ENCODE peak calls at places on chromosome 3, in nine cellular contexts. One of them, this sample, is unnamed.

GRCh38 chr3:147356909-147357733 is 49.2 kb downstream of the ZIC4 start:
- DNase-seq in epithelial cell of esophagus: no peak
- DNase-seq in mesothelial cell of epicardium: no peak
- DNase-seq in neural progenitor cell: peak; percentile 88
- DNase-seq in esophagus squamous epithelium: no peak
- DNase-seq in uterus: no peak
- DNase-seq in RWPE2: no peak
- DNase-seq in fibroblast of lung: no peak
- DNase-seq in ovary: no peak
- DNase-seq in this sample: peak; percentile 55

GRCh38 chr3:78634316-78634715 is 1133.5 kb downstream of the ROBO1 start:
- DNase-seq in epithelial cell of esophagus: no peak
- DNase-seq in mesothelial cell of epicardium: no peak
- DNase-seq in neural progenitor cell: no peak
- DNase-seq in esophagus squamous epithelium: no peak
- DNase-seq in uterus: no peak
- DNase-seq in RWPE2: no peak
- DNase-seq in fibroblast of lung: no peak
- DNase-seq in ovary: no peak
- DNase-seq in this sample: no peak

GRCh38 chr3:146177986-146178385 is 17.0 kb upstream of the PLOD2 start:
- DNase-seq in epithelial cell of esophagus: no peak
- DNase-seq in mesothelial cell of epicardium: no peak
- DNase-seq in neural progenitor cell: no peak
- DNase-seq in esophagus squamous epithelium: no peak
- DNase-seq in uterus: no peak
- DNase-seq in RWPE2: no peak
- DNase-seq in fibroblast of lung: no peak
- DNase-seq in ovary: no peak
- DNase-seq in this sample: no peak

GRCh38 chr3:8558645-8559044 is 57.0 kb downstream of the LMCD1 start:
- DNase-seq in epithelial cell of esophagus: no peak
- DNase-seq in mesothelial cell of epicardium: no peak
- DNase-seq in neural progenitor cell: no peak
- DNase-seq in esophagus squamous epithelium: no peak
- DNase-seq in uterus: no peak
- DNase-seq in RWPE2: no peak
- DNase-seq in fibroblast of lung: no peak
- DNase-seq in ovary: no peak
- DNase-seq in this sample: no peak

GRCh38 chr3:101010316-101010715 is 17.1 kb upstream of the ABI3BP start:
- DNase-seq in epithelial cell of esophagus: peak; percentile 60
- DNase-seq in mesothelial cell of epicardium: no peak
- DNase-seq in neural progenitor cell: no peak
- DNase-seq in esophagus squamous epithelium: no peak
- DNase-seq in uterus: no peak
- DNase-seq in RWPE2: no peak
- DNase-seq in fibroblast of lung: no peak
- DNase-seq in ovary: no peak
- DNase-seq in this sample: no peak

GRCh38 chr3:51371943-51372557 is 13.0 kb upstream of the MANF start:
- DNase-seq in epithelial cell of esophagus: peak; percentile 78
- DNase-seq in mesothelial cell of epicardium: no peak
- DNase-seq in neural progenitor cell: peak; percentile 88
- DNase-seq in esophagus squamous epithelium: no peak
- DNase-seq in uterus: no peak
- DNase-seq in RWPE2: peak; percentile 18
- DNase-seq in fibroblast of lung: peak; percentile 87
- DNase-seq in ovary: peak; percentile 24
- DNase-seq in this sample: peak; percentile 69

GRCh38 chr3:43770426-43771103 is 79.8 kb downstream of the ABHD5 start:
- DNase-seq in epithelial cell of esophagus: peak; percentile 24
- DNase-seq in mesothelial cell of epicardium: no peak
- DNase-seq in neural progenitor cell: no peak
- DNase-seq in esophagus squamous epithelium: no peak
- DNase-seq in uterus: peak; percentile 73
- DNase-seq in RWPE2: no peak
- DNase-seq in fibroblast of lung: no peak
- DNase-seq in ovary: peak; percentile 56
- DNase-seq in this sample: no peak

GRCh38 chr3:30639937-30640336 is 33.5 kb downstream of the TGFBR2 start:
- DNase-seq in epithelial cell of esophagus: no peak
- DNase-seq in mesothelial cell of epicardium: no peak
- DNase-seq in neural progenitor cell: no peak
- DNase-seq in esophagus squamous epithelium: no peak
- DNase-seq in uterus: no peak
- DNase-seq in RWPE2: no peak
- DNase-seq in fibroblast of lung: no peak
- DNase-seq in ovary: no peak
- DNase-seq in this sample: no peak

GRCh38 chr3:179744667-179745066 is 91.8 kb downstream of the USP13 start:
- DNase-seq in epithelial cell of esophagus: no peak
- DNase-seq in mesothelial cell of epicardium: no peak
- DNase-seq in neural progenitor cell: no peak
- DNase-seq in esophagus squamous epithelium: no peak
- DNase-seq in uterus: no peak
- DNase-seq in RWPE2: no peak
- DNase-seq in fibroblast of lung: no peak
- DNase-seq in ovary: no peak
- DNase-seq in this sample: no peak

GRCh38 chr3:124582196-124582595 is 148.1 kb upstream of the UMPS start:
- DNase-seq in epithelial cell of esophagus: no peak
- DNase-seq in mesothelial cell of epicardium: no peak
- DNase-seq in neural progenitor cell: no peak
- DNase-seq in esophagus squamous epithelium: no peak
- DNase-seq in uterus: no peak
- DNase-seq in RWPE2: no peak
- DNase-seq in fibroblast of lung: no peak
- DNase-seq in ovary: no peak
- DNase-seq in this sample: no peak

GRCh38 chr3:140629351-140630137 is 48.3 kb upstream of the TRIM42 start:
- DNase-seq in epithelial cell of esophagus: peak; percentile 92
- DNase-seq in mesothelial cell of epicardium: no peak
- DNase-seq in neural progenitor cell: no peak
- DNase-seq in esophagus squamous epithelium: no peak
- DNase-seq in uterus: no peak
- DNase-seq in RWPE2: no peak
- DNase-seq in fibroblast of lung: peak; percentile 87
- DNase-seq in ovary: no peak
- DNase-seq in this sample: no peak

GRCh38 chr3:172138031-172138538 is 98.7 kb downstream of the FNDC3B start:
- DNase-seq in epithelial cell of esophagus: peak; percentile 52
- DNase-seq in mesothelial cell of epicardium: no peak
- DNase-seq in neural progenitor cell: no peak
- DNase-seq in esophagus squamous epithelium: no peak
- DNase-seq in uterus: no peak
- DNase-seq in RWPE2: no peak
- DNase-seq in fibroblast of lung: no peak
- DNase-seq in ovary: no peak
- DNase-seq in this sample: no peak

GRCh38 chr3:144105542-144105941 is 133.9 kb downstream of the DIPK2A start:
- DNase-seq in epithelial cell of esophagus: no peak
- DNase-seq in mesothelial cell of epicardium: no peak
- DNase-seq in neural progenitor cell: no peak
- DNase-seq in esophagus squamous epithelium: no peak
- DNase-seq in uterus: no peak
- DNase-seq in RWPE2: no peak
- DNase-seq in fibroblast of lung: no peak
- DNase-seq in ovary: no peak
- DNase-seq in this sample: no peak

GRCh38 chr3:57758686-57759085 is 2.6 kb downstream of the SLMAP start:
- DNase-seq in epithelial cell of esophagus: no peak
- DNase-seq in mesothelial cell of epicardium: no peak
- DNase-seq in neural progenitor cell: no peak
- DNase-seq in esophagus squamous epithelium: no peak
- DNase-seq in uterus: no peak
- DNase-seq in RWPE2: no peak
- DNase-seq in fibroblast of lung: peak; percentile 26
- DNase-seq in ovary: no peak
- DNase-seq in this sample: no peak

GRCh38 chr3:184016820-184017671 is 638 bp downstream of the ABCC5 start:
- DNase-seq in epithelial cell of esophagus: peak; percentile 66
- DNase-seq in mesothelial cell of epicardium: peak; percentile 73
- DNase-seq in neural progenitor cell: peak; percentile 78
- DNase-seq in esophagus squamous epithelium: no peak
- DNase-seq in uterus: peak; percentile 45
- DNase-seq in RWPE2: no peak
- DNase-seq in fibroblast of lung: peak; percentile 47
- DNase-seq in ovary: peak; percentile 54
- DNase-seq in this sample: peak; percentile 39

GRCh38 chr3:127213381-127213918 is 20.5 kb downstream of the PRR23E start:
- DNase-seq in epithelial cell of esophagus: no peak
- DNase-seq in mesothelial cell of epicardium: no peak
- DNase-seq in neural progenitor cell: no peak
- DNase-seq in esophagus squamous epithelium: no peak
- DNase-seq in uterus: no peak
- DNase-seq in RWPE2: no peak
- DNase-seq in fibroblast of lung: no peak
- DNase-seq in ovary: no peak
- DNase-seq in this sample: no peak

GRCh38 chr3:196632033-196632751 is 7.3 kb upstream of the NRROS start:
- DNase-seq in epithelial cell of esophagus: peak; percentile 71
- DNase-seq in mesothelial cell of epicardium: peak; percentile 82
- DNase-seq in neural progenitor cell: peak; percentile 95
- DNase-seq in esophagus squamous epithelium: peak; percentile 57
- DNase-seq in uterus: peak; percentile 67
- DNase-seq in RWPE2: no peak
- DNase-seq in fibroblast of lung: peak; percentile 50
- DNase-seq in ovary: peak; percentile 63
- DNase-seq in this sample: peak; percentile 83
- TF ChIP-seq CTCF in epithelial cell of esophagus: peak; percentile 26
- TF ChIP-seq CTCF in mesothelial cell of epicardium: no peak
- TF ChIP-seq CTCF in neural progenitor cell: no peak
- TF ChIP-seq CTCF in esophagus squamous epithelium: peak; percentile 15
- TF ChIP-seq CTCF in uterus: peak; percentile 53
- TF ChIP-seq CTCF in RWPE2: peak; percentile 57
- TF ChIP-seq CTCF in fibroblast of lung: peak; percentile 29
- TF ChIP-seq CTCF in ovary: no peak
- TF ChIP-seq CTCF in this sample: no peak

GRCh38 chr3:52552089-52552488 is 15.7 kb downstream of the UQCC5 start:
- DNase-seq in epithelial cell of esophagus: peak; percentile 64
- DNase-seq in mesothelial cell of epicardium: no peak
- DNase-seq in neural progenitor cell: no peak
- DNase-seq in esophagus squamous epithelium: no peak
- DNase-seq in uterus: no peak
- DNase-seq in RWPE2: no peak
- DNase-seq in fibroblast of lung: no peak
- DNase-seq in ovary: no peak
- DNase-seq in this sample: no peak

GRCh38 chr3:52555056-52555455 is 18.7 kb downstream of the UQCC5 start:
- DNase-seq in epithelial cell of esophagus: no peak
- DNase-seq in mesothelial cell of epicardium: no peak
- DNase-seq in neural progenitor cell: no peak
- DNase-seq in esophagus squamous epithelium: no peak
- DNase-seq in uterus: no peak
- DNase-seq in RWPE2: no peak
- DNase-seq in fibroblast of lung: no peak
- DNase-seq in ovary: no peak
- DNase-seq in this sample: no peak

GRCh38 chr3:52547143-52547542 is 10.7 kb downstream of the UQCC5 start:
- DNase-seq in epithelial cell of esophagus: no peak
- DNase-seq in mesothelial cell of epicardium: no peak
- DNase-seq in neural progenitor cell: no peak
- DNase-seq in esophagus squamous epithelium: no peak
- DNase-seq in uterus: no peak
- DNase-seq in RWPE2: no peak
- DNase-seq in fibroblast of lung: no peak
- DNase-seq in ovary: no peak
- DNase-seq in this sample: no peak

GRCh38 chr3:52554026-52554755 is 17.8 kb downstream of the UQCC5 start:
- DNase-seq in epithelial cell of esophagus: no peak
- DNase-seq in mesothelial cell of epicardium: no peak
- DNase-seq in neural progenitor cell: no peak
- DNase-seq in esophagus squamous epithelium: no peak
- DNase-seq in uterus: no peak
- DNase-seq in RWPE2: no peak
- DNase-seq in fibroblast of lung: no peak
- DNase-seq in ovary: no peak
- DNase-seq in this sample: no peak

GRCh38 chr3:52551118-52551517 is 14.7 kb downstream of the UQCC5 start:
- DNase-seq in epithelial cell of esophagus: no peak
- DNase-seq in mesothelial cell of epicardium: no peak
- DNase-seq in neural progenitor cell: no peak
- DNase-seq in esophagus squamous epithelium: no peak
- DNase-seq in uterus: no peak
- DNase-seq in RWPE2: no peak
- DNase-seq in fibroblast of lung: no peak
- DNase-seq in ovary: no peak
- DNase-seq in this sample: no peak
- TF ChIP-seq CTCF in epithelial cell of esophagus: no peak
- TF ChIP-seq CTCF in mesothelial cell of epicardium: no peak
- TF ChIP-seq CTCF in neural progenitor cell: no peak
- TF ChIP-seq CTCF in esophagus squamous epithelium: no peak
- TF ChIP-seq CTCF in uterus: no peak
- TF ChIP-seq CTCF in RWPE2: no peak
- TF ChIP-seq CTCF in fibroblast of lung: no peak
- TF ChIP-seq CTCF in ovary: no peak
- TF ChIP-seq CTCF in this sample: no peak

DNA sequence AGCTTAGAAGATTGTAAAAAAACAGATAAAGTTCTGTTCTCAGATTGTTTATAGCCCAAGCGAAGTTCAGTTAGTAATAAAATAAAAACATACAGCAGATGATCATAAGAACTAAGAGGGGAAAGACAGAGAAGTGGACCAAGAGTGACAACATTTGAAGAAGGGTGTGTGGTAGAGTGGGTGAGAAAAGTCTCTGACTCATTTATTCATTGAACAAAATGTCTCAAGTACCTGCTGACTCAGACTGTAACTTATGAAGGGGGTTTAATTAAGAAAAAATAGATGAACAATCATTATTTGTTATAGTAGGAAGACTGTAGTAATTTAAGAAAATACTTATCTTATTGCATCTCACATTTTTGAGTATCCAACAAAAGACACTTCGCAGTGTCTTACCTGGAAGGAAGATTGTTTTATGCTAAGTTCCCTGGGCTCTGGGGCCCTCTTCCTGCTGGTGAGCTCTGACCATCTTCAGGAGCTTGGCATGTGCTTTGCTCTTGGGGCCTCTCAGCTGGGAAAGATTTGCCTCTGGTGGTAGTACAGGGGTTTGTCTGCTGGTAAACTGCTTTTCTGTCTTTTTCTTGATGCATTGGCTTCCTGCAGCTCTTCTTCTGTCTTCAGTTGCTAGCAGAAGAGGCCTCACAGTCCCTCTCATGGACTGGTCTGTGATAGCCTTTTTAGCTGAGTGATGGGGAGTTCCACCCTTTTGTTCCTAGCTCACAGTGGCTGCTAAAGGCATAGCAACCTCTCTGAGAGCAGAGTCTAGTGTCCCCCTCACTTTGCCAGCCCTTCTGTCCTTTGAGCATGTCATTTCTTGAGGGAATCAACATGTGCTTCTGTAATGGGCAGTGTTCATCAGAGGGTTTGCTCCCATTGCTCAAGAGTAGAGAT is 44.1 kb downstream of the GAP43 start:
- DNase-seq in epithelial cell of esophagus: peak; percentile 49
- DNase-seq in mesothelial cell of epicardium: no peak
- DNase-seq in neural progenitor cell: peak; percentile 25
- DNase-seq in esophagus squamous epithelium: no peak
- DNase-seq in uterus: no peak
- DNase-seq in RWPE2: no peak
- DNase-seq in fibroblast of lung: peak; percentile 40
- DNase-seq in ovary: no peak
- DNase-seq in this sample: no peak
- TF ChIP-seq CTCF in epithelial cell of esophagus: no peak
- TF ChIP-seq CTCF in mesothelial cell of epicardium: no peak
- TF ChIP-seq CTCF in neural progenitor cell: no peak
- TF ChIP-seq CTCF in esophagus squamous epithelium: no peak
- TF ChIP-seq CTCF in uterus: no peak
- TF ChIP-seq CTCF in RWPE2: no peak
- TF ChIP-seq CTCF in fibroblast of lung: peak; percentile 12
- TF ChIP-seq CTCF in ovary: no peak
- TF ChIP-seq CTCF in this sample: no peak

GRCh38 chr3:98801042-98801747 is 38.1 kb downstream of the ST3GAL6 start:
- DNase-seq in epithelial cell of esophagus: no peak
- DNase-seq in mesothelial cell of epicardium: no peak
- DNase-seq in neural progenitor cell: no peak
- DNase-seq in esophagus squamous epithelium: no peak
- DNase-seq in uterus: no peak
- DNase-seq in RWPE2: no peak
- DNase-seq in fibroblast of lung: no peak
- DNase-seq in ovary: no peak
- DNase-seq in this sample: no peak
- TF ChIP-seq CTCF in epithelial cell of esophagus: no peak
- TF ChIP-seq CTCF in mesothelial cell of epicardium: no peak
- TF ChIP-seq CTCF in neural progenitor cell: peak; percentile 28
- TF ChIP-seq CTCF in esophagus squamous epithelium: no peak
- TF ChIP-seq CTCF in uterus: no peak
- TF ChIP-seq CTCF in RWPE2: peak; percentile 11
- TF ChIP-seq CTCF in fibroblast of lung: peak; percentile 7
- TF ChIP-seq CTCF in ovary: no peak
- TF ChIP-seq CTCF in this sample: no peak